ENCODE peak calls at places on chromosomes 4 and X, in five cellular contexts. Z is uterus, I is GM12892, D is endothelial cell of umbilical vein, K is right lobe of liver. G is an unnamed sample.

GRCh38 chrX:94961730-94962129 is 1287.7 kb downstream of the FAM133A start:
- DNase-seq in K (no peak), D (no peak), Z (no peak), I (no peak), G (no peak)

GRCh38 chr4:40194602-40195161 is 2.1 kb upstream of the RHOH start:
- DNase-seq in K (no peak), D (peak; percentile 17), Z (no peak), I (no peak), G (no peak)

GRCh38 chrX:73563740-73564073 is 710 bp downstream of the CHIC1 start:
- DNase-seq in D (peak; percentile 54), K (no peak), I (no peak), Z (no peak), G (no peak)

GRCh38 chr4:84814100-84814750 is 152.3 kb downstream of the WDFY3 start:
- DNase-seq in Z (peak; percentile 24), D (peak; percentile 87), I (no peak), K (no peak), G (no peak)

GRCh38 chrX:439719-440118 is 53.0 kb upstream of the PPP2R3B start:
- DNase-seq in Z (no peak), I (no peak), D (no peak), K (no peak), G (no peak)

GRCh38 chrX:129496625-129497024 is 26.7 kb downstream of the SMARCA1 start:
- DNase-seq in Z (no peak), D (no peak), I (no peak), K (no peak), G (no peak)

GRCh38 chrX:3136161-3136961 is 95.1 kb downstream of the ARSF start:
- DNase-seq in D (no peak), Z (no peak), K (no peak), I (no peak), G (no peak)

GRCh38 chr4:74456056-74456744 is 11.3 kb downstream of the AREG start:
- DNase-seq in I (no peak), D (no peak), Z (no peak), K (no peak), G (no peak)

GRCh38 chr4:41661447-41662076 is 87.0 kb downstream of the PHOX2B start:
- DNase-seq in D (peak; percentile 69), Z (peak; percentile 24), I (no peak), K (peak; percentile 57), G (no peak)

GRCh38 chr4:1633993-1634392 is 50.1 kb downstream of the FAM53A start:
- DNase-seq in D (no peak), Z (no peak), I (no peak), K (no peak), G (no peak)

GRCh38 chr4:141705747-141706377 is 69.5 kb downstream of the IL15 start:
- DNase-seq in D (no peak), I (no peak), Z (no peak), K (no peak), G (no peak)

GRCh38 chr4:76947369-76947768 is 2.2 kb upstream of the SEPTIN11 start:
- DNase-seq in K (no peak), D (no peak), Z (no peak), I (no peak), G (no peak)

GRCh38 chr4:149914101-149914500 is 98.5 kb upstream of the IQCM start:
- DNase-seq in D (no peak), Z (no peak), I (no peak), K (no peak), G (no peak)

GRCh38 chr4:80197601-80198444 is 520 bp downstream of the PRDM8 start:
- DNase-seq in D (peak; percentile 39), Z (no peak), I (no peak), K (no peak), G (no peak)

GRCh38 chrX:44431206-44431605 is 87.7 kb upstream of the EFHC2 start:
- DNase-seq in I (no peak), K (no peak), Z (no peak), D (no peak), G (no peak)

GRCh38 chr4:94763005-94763404 is 5.2 kb downstream of the BMPR1B start:
- DNase-seq in Z (no peak), D (no peak), K (no peak), I (no peak), G (no peak)

GRCh38 chrX:9942086-9942485 is 25.1 kb upstream of the CLDN34 start:
- DNase-seq in K (no peak), I (no peak), Z (no peak), D (peak; percentile 11), G (no peak)

DNA sequence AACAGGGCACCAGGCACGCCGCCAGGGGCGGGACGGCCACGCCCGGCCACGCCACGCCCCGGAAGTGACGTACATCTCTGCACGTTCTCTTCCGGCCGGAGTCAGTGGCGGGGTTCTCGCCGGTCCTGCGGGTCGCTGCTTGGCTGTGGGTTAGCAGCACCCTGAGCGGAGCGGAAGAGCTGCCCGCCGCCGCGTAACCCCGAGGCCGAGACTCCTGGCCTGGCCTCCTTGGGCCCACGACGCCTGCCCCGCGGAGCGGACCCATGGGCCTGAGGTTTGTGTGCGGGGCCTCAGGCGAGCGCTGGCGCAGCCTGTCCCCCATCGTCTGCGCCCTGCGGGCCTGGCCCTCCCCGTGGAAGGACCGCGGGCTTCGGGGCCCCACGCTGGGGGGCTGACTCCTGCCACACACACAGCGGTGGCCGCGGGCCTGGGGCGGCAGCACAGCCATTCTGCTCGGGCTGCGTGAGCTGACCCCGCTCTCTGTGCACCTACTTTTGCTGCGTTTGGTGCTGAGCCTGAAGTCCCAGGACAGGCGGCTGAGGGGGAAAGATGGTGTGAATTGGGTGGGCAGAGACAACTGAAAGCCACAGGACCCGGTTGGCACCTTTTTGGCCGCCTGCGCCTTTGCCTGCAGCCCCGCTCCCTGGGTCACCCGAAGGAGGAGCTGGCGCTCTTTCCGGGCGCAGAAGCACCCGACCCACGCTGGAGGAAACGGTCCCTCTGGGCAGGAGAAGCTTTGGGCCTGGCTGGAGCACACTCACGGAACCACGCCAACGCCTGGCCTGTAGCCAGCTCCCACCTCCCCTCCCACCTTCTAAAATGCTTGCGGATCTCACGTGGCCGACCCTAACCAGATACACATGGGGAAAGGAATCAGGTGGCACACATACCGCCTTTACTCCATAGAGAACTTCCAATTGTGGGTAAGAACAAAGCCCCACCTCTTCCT is 28.1 kb downstream of the NOP14 start:
- DNase-seq in I (peak; percentile 85), K (peak; percentile 97), Z (peak; percentile 94), D (peak; percentile 86), G (peak; percentile 93)
- TF ChIP-seq POLR2A in I (peak; percentile 94), K (peak; percentile 92), Z (peak; percentile 95), D (peak; percentile 86), G (peak; percentile 93)

DNA sequence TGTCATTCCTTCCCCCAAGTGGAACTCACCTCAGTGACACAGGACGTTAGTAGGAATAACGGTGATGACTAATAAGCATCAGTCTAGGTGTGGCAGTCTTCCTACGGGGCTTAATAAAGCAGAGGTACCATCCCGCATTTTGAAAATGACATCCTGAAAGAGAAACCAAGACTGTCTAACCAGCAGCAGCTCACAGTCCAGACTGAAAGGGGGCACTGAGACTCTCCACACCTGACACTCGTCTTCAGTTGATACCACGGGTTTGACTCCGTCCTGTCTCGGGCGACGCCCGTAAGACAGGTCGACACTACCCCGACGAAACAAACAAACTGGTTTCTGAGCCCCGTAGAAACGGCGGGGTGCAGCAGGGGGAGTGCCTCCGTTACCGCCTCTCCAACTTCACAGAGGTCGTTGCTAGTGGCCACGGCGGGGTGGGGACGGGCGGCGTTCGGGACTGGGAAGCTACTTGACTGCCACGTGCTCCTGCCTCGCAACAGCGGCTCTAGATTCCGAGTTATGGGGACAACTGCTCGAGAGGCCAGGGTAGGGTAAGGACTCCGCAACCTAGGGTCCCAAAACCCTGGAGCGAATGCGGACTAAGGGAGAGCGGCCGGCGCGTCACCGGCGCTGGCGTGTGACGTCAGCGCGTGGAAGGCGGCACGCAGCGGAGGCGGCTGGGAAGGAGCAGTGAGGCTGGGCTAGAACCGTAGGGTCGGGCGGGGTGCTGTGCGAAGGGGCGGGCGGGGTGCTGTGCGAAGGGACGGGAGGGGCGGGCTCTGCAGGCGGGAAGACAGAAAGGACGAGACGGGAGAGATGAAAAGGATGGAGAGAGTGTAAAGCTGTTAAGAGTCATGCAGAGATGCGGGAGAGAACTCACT is at the start of gene NEK1:
- DNase-seq in I (peak; percentile 71), K (peak; percentile 90), Z (peak; percentile 85), D (peak; percentile 86), G (peak; percentile 63)
- TF ChIP-seq POLR2A in I (peak; percentile 94), K (peak; percentile 66), Z (peak; percentile 90), D (peak; percentile 89), G (peak; percentile 84)

DNA sequence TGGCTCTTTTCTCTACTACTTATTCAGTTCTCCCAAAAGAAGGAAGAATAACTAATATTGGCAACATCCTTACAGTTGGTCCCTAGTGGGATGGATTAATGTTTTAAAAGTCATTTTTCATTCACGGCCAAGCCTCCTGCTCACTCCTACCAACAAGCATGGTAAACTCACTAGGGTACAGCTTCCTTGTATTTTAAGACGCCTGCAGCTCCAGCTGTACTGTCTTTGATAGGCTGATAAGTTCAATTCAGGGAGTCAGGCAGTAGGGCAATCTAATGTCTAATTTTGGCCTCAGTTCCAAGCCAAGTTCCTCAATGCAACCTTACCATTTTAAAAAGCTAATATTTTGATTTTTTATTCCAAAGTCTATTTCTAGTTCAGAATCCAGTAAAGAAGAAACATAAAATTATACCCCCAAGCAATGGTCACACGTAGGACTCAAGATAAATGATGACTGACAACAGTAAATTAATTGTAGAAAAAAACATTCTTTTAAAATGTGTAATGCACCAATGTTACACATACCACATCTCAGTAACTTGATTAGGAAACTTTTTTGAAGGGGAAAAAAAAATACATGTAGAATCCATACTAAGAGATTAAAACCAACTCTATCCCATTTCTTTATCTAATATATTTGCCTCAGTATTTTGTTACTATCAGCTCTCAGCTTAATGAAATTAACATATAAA is 9.3 kb downstream of the LCORL start:
- DNase-seq in D (no peak), I (no peak), K (no peak), Z (no peak), G (no peak)
- TF ChIP-seq POLR2A in D (no peak), I (no peak), K (no peak), Z (no peak), G (no peak)

GRCh38 chr4:147731611-147732515 is at the start of gene ARHGAP10:
- DNase-seq in D (peak; percentile 78), K (peak; percentile 66), I (peak; percentile 44), Z (peak; percentile 68), G (peak; percentile 49)
- TF ChIP-seq POLR2A in D (peak; percentile 86), K (peak; percentile 68), I (peak; percentile 73), Z (peak; percentile 70), G (peak; percentile 33)

DNA sequence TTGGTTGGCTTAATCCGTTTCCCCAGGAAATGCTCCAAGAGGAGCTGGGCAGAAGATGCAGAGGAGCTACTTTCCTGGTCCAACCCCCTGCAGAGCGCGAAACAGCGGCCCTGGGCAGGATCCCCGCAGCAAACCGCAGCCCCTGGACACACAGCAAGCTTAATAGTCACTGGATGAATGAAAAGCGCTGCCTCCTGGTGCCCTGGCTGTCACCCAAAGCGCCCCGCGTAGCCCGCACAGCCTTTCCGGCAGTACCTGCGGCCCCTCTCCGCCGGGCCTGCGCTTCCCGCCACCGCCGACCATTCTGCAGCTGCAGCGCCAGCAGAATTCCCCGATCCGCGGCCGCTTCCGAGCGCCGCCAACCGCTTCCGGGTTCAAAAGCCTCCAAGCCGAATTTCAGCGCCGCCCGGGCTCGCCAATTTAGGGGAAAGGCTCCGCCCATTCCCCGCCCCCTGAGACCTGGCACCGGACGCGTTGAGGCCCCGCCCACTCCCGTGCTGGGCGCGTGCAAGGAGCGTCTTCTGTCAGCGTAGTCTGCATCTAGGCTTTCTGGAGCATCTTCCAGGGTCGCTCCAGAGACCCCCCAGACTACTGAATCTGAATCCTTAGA is at the start of gene HPF1:
- DNase-seq in Z (peak; percentile 93), K (peak; percentile 96), D (peak; percentile 87), I (peak; percentile 83), G (peak; percentile 88)
- TF ChIP-seq POLR2A in Z (peak; percentile 41), K (peak; percentile 70), D (peak; percentile 79), I (peak; percentile 54), G (no peak)